ENCODE peak calls at places on chromosome 16, in four cellular contexts. T is heart left ventricle, S is K562, B is pancreas. E is an unnamed sample.

GRCh38 chr16:11835891-11836652 is 15.3 kb downstream of the RSL1D1 start:
- DNase-seq in S (no peak), B (peak; percentile 10), T (no peak), E (peak; percentile 55)

GRCh38 chr16:12462690-12463646 is 340.7 kb downstream of the CPPED1 start:
- DNase-seq in B (no peak), T (no peak), S (no peak), E (peak; percentile 17)

GRCh38 chr16:5900046-5900445 is 802.5 kb upstream of the EEF2KMT start:
- DNase-seq in S (no peak), T (no peak), B (no peak), E (no peak)

GRCh38 chr16:81586976-81587625 is 142.5 kb downstream of the CMIP start:
- DNase-seq in S (no peak), B (no peak), T (peak; percentile 10), E (no peak)

GRCh38 chr16:19114359-19115147 is 789 bp downstream of the ITPRIPL2 start:
- DNase-seq in B (peak; percentile 75), T (peak; percentile 78), S (no peak), E (peak; percentile 57)

GRCh38 chr16:51757921-51758479 is 606.9 kb upstream of the SALL1 start:
- DNase-seq in S (no peak), T (no peak), B (no peak), E (no peak)

GRCh38 chr16:4176794-4177438 is 60.7 kb upstream of the ADCY9 start:
- DNase-seq in B (no peak), S (peak; percentile 37), T (no peak), E (peak; percentile 29)

GRCh38 chr16:12501727-12502457 is 301.8 kb downstream of the CPPED1 start:
- DNase-seq in S (no peak), T (no peak), B (no peak), E (no peak)

GRCh38 chr16:14520753-14521152 is 109.3 kb downstream of the PARN start:
- DNase-seq in T (no peak), B (no peak), S (no peak), E (no peak)

GRCh38 chr16:66735891-66736290 is 15.5 kb downstream of the DYNC1LI2 start:
- DNase-seq in S (no peak), T (no peak), B (no peak), E (no peak)

GRCh38 chr16:75343311-75343710 is 90.0 kb downstream of the CFDP1 start:
- DNase-seq in T (no peak), B (no peak), S (no peak), E (no peak)

GRCh38 chr16:84340305-84341040 is 27.9 kb upstream of the ATP2C2 start:
- DNase-seq in S (no peak), B (no peak), T (no peak), E (no peak)

GRCh38 chr16:64304376-64304775 is 817.5 kb downstream of the CDH11 start:
- DNase-seq in T (no peak), B (no peak), S (no peak), E (no peak)

GRCh38 chr16:50038756-50039529 is 13.9 kb downstream of the CNEP1R1 start:
- DNase-seq in B (no peak), S (peak; percentile 26), T (no peak), E (peak; percentile 20)

GRCh38 chr16:85232369-85233142 is 120.3 kb upstream of the CIBAR2 start:
- DNase-seq in B (no peak), S (no peak), T (no peak), E (no peak)

GRCh38 chr16:12504312-12504711 is 299.4 kb downstream of the CPPED1 start:
- DNase-seq in T (no peak), S (no peak), B (no peak), E (no peak)

GRCh38 chr16:78240459-78241222 is 141.2 kb downstream of the WWOX start:
- DNase-seq in B (peak; percentile 66), S (no peak), T (no peak), E (no peak)

GRCh38 chr16:1181715-1182671 is 29.1 kb downstream of the CACNA1H start:
- DNase-seq in T (peak; percentile 89), S (no peak), B (peak; percentile 83), E (no peak)

GRCh38 chr16:30065943-30066881 is 652 bp downstream of the ALDOA start:
- DNase-seq in T (no peak), B (peak; percentile 76), S (peak; percentile 64), E (no peak)

GRCh38 chr16:177981-178676 is 1.6 kb downstream of the HBA1 start:
- DNase-seq in B (no peak), S (no peak), T (no peak), E (no peak)

GRCh38 chr16:54156349-54156748 is 130.2 kb downstream of the IRX3 start:
- DNase-seq in T (no peak), B (no peak), S (no peak), E (no peak)

GRCh38 chr16:66357523-66357928 is 9.0 kb upstream of the CDH5 start:
- DNase-seq in B (no peak), T (no peak), S (peak; percentile 60), E (peak; percentile 87)

GRCh38 chr16:81918927-81919326 is 92.3 kb downstream of the SDR42E1 start:
- DNase-seq in S (no peak), T (no peak), B (no peak), E (no peak)

GRCh38 chr16:80997139-80997798 is 9.4 kb downstream of the CMC2 start:
- DNase-seq in B (no peak), T (no peak), S (no peak), E (peak; percentile 27)

GRCh38 chr16:30567160-30567990 is 4.1 kb downstream of the ZNF688 start:
- DNase-seq in S (no peak), T (no peak), B (no peak), E (no peak)

GRCh38 chr16:29900888-29901606 is 759 bp downstream of the ASPHD1 start:
- DNase-seq in S (no peak), T (no peak), B (no peak), E (no peak)

GRCh38 chr16:51538707-51539604 is 387.9 kb upstream of the SALL1 start:
- DNase-seq in B (no peak), T (no peak), S (no peak), E (peak; percentile 95)

GRCh38 chr16:5502467-5502869 is 404.9 kb upstream of the EEF2KMT start:
- DNase-seq in S (peak; percentile 49), T (no peak), B (no peak), E (peak; percentile 70)

GRCh38 chr16:81748476-81749198 is 30.5 kb upstream of the PLCG2 start:
- DNase-seq in B (no peak), S (no peak), T (no peak), E (no peak)

GRCh38 chr16:52069866-52070265 is 477.1 kb downstream of the TOX3 start:
- DNase-seq in B (no peak), T (no peak), S (no peak), E (peak; percentile 79)

GRCh38 chr16:71882505-71883192 is 1.3 kb downstream of the ZNF821 start:
- DNase-seq in B (no peak), S (peak; percentile 70), T (no peak), E (peak; percentile 86)

GRCh38 chr16:82639263-82639662 is 12.5 kb downstream of the CDH13 start:
- DNase-seq in S (no peak), T (no peak), B (no peak), E (no peak)

GRCh38 chr16:53478965-53479364 is 24.0 kb downstream of the AKTIP start:
- DNase-seq in S (no peak), T (no peak), B (no peak), E (no peak)

GRCh38 chr16:15466886-15467781 is 32.7 kb downstream of the BMERB1 start:
- DNase-seq in S (no peak), T (no peak), B (no peak), E (peak; percentile 22)

GRCh38 chr16:49486350-49486749 is 112.7 kb downstream of the C16orf78 start:
- DNase-seq in T (no peak), B (no peak), S (no peak), E (no peak)

GRCh38 chr16:11100239-11100750 is 155.7 kb downstream of the SOCS1 start:
- DNase-seq in T (no peak), B (no peak), S (peak; percentile 80), E (peak; percentile 46)

GRCh38 chr16:88969361-88969831 is 7.6 kb downstream of the CBFA2T3 start:
- DNase-seq in T (peak; percentile 59), B (no peak), S (no peak), E (no peak)
- H3K4me3 ChIP-seq in T (no peak overlapping the region), B (no peak overlapping the region), S (no peak overlapping the region), E (no peak overlapping the region)

DNA sequence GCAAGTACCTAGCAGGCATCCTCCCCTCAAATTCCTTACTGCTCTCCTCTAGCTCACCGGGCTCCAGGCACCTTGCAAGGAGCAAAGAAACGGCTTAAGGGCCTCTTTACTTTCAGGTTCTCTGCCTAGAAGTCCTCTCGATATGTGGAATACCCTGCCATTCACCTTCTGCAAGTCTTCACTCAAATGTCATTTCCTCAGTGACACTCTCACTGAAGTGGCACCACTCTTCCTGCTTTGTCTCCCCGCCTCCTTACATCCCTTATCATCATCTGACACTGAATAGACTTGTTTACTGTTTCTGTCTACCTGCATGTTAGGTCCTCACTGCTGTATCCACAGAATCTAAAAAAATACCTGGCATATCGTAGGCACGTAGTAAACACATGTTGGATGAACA is 948 bp downstream of the SLC7A6OS start:
- DNase-seq in T (no peak), B (no peak), S (no peak), E (no peak)
- H3K36me3 ChIP-seq in T (peaks cover 52% of the 10 kb centered on the region), B (peaks cover 7% of the 10 kb centered on the region), S (peaks cover 71% of the 10 kb centered on the region), E (peaks cover 30% of the 10 kb centered on the region)

GRCh38 chr16:28100810-28101532 is 37.5 kb upstream of the GSG1L start:
- DNase-seq in B (no peak), S (no peak), T (peak; percentile 18), E (no peak)

GRCh38 chr16:28098959-28099945 is 35.7 kb upstream of the GSG1L start:
- DNase-seq in S (no peak), T (peak; percentile 37), B (peak; percentile 36), E (no peak)

GRCh38 chr16:28098171-28098958 is 34.9 kb upstream of the GSG1L start:
- DNase-seq in S (no peak), B (peak; percentile 45), T (peak; percentile 43), E (no peak)

GRCh38 chr16:28096974-28097373 is 33.5 kb upstream of the GSG1L start:
- DNase-seq in S (no peak), T (peak; percentile 59), B (peak; percentile 53), E (no peak)

DNA sequence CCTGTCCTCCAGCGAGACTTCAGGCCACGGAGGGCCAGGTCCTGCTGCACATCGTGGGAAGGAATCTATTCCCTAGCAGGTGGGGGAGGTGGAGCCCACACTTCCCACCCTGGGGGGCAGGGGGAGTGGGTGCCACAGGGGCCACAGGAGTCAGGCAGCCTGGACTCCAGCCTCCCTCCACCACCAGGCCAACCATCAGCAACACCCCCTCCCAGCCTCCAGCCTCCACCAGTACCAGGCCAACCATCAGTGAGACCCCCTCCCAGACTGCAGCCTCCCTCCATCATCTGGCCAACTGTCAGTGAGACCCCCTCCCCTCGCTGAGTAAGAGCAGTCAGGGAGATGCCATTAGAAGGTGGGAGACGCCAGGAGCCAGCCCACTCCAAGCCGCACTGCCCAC is 34.0 kb upstream of the GSG1L start:
- DNase-seq in S (no peak), B (peak; percentile 45), T (peak; percentile 28), E (no peak)
- H3K4me3 ChIP-seq in S (no peak overlapping the region), B (no peak overlapping the region), T (no peak overlapping the region), E (no peak overlapping the region)

GRCh38 chr16:57213462-57213861 is 27.3 kb downstream of the RSPRY1 start:
- DNase-seq in S (no peak), B (no peak), T (no peak), E (no peak)
- H3K36me3 ChIP-seq in S (peaks cover 73% of the 10 kb centered on the region), B (peaks cover 27% of the 10 kb centered on the region), T (peaks cover 99% of the 10 kb centered on the region), E (peaks cover 74% of the 10 kb centered on the region)

GRCh38 chr16:48193846-48194245 is 38.1 kb upstream of the ABCC12 start:
- DNase-seq in S (no peak), T (no peak), B (no peak), E (no peak)
- H3K4me3 ChIP-seq in S (no peak overlapping the region), T (no peak overlapping the region), B (no peak overlapping the region), E (no peak overlapping the region)